ENCODE peak calls at places on chromosomes 12 and 14, in four cellular contexts. E, Q, S and R are unnamed samples. For H3K27me3 and H3K4me1, the result is how much of the 10 kb centered on the place peaks cover.

GRCh38 chr14:88553886-88554457 is 835 bp downstream of the PTPN21 start:
- DNase-seq in S (no peak), Q (peak), E (no peak), R (no peak)

GRCh38 chr12:6779667-6780459 is 7.5 kb downstream of the LAG3 start:
- DNase-seq in Q (no peak), S (no peak), E (no peak), R (no peak)

GRCh38 chr14:71693373-71693772 is 238.9 kb upstream of the RGS6 start:
- DNase-seq in S (no peak), E (no peak), Q (no peak), R (no peak)

GRCh38 chr14:33842299-33842698 is 108.6 kb downstream of the EGLN3 start:
- DNase-seq in Q (no peak), E (no peak), S (no peak), R (no peak)

GRCh38 chr12:43836455-43836989 is 641 bp downstream of the TMEM117 start:
- DNase-seq in Q (no peak), E (no peak), S (no peak), R (no peak)

GRCh38 chr14:94879504-94879903 is 109.6 kb upstream of the GSC start:
- DNase-seq in E (no peak), S (no peak), Q (no peak), R (no peak)

GRCh38 chr12:65952737-65953209 is 128.5 kb downstream of the HMGA2 start:
- DNase-seq in E (no peak), Q (no peak), S (no peak), R (no peak)

GRCh38 chr12:29858270-29858786 is 74.6 kb upstream of the TMTC1 start:
- DNase-seq in E (no peak), Q (no peak), S (no peak), R (peak)

GRCh38 chr12:1797991-1798733 is 22.2 kb upstream of the LRTM2 start:
- DNase-seq in E (no peak), Q (no peak), S (no peak), R (no peak)

GRCh38 chr14:28055008-28055407 is 711.6 kb upstream of the FOXG1 start:
- DNase-seq in E (no peak), S (no peak), Q (no peak), R (no peak)

GRCh38 chr14:70999117-70999516 is 91.9 kb downstream of the PCNX1 start:
- DNase-seq in S (no peak), E (no peak), Q (no peak), R (no peak)

GRCh38 chr14:24372701-24373416 is 4.9 kb downstream of the NFATC4 start:
- DNase-seq in Q (no peak), E (no peak), S (peak), R (peak)
- H3K27me3 ChIP-seq in Q (under half), E (under half), S (under half), R (under half)

GRCh38 chr14:103059556-103059955 is 2.2 kb upstream of the CDC42BPB start:
- DNase-seq in E (no peak), Q (no peak), S (no peak), R (no peak)
- H3K4me1 ChIP-seq in E (under half), Q (under half), S (under half), R (under half)

GRCh38 chr12:124207049-124207448 is 87.8 kb upstream of the RFLNA start:
- DNase-seq in S (no peak), E (no peak), Q (no peak), R (no peak)

GRCh38 chr12:124208469-124208868 is 86.4 kb upstream of the RFLNA start:
- DNase-seq in S (no peak), E (no peak), Q (no peak), R (no peak)

GRCh38 chr12:124205405-124205804 is 89.5 kb upstream of the RFLNA start:
- DNase-seq in Q (no peak), S (no peak), E (no peak), R (no peak)

GRCh38 chr12:124210991-124211577 is 83.8 kb upstream of the RFLNA start:
- DNase-seq in S (no peak), E (no peak), Q (no peak), R (no peak)

DNA sequence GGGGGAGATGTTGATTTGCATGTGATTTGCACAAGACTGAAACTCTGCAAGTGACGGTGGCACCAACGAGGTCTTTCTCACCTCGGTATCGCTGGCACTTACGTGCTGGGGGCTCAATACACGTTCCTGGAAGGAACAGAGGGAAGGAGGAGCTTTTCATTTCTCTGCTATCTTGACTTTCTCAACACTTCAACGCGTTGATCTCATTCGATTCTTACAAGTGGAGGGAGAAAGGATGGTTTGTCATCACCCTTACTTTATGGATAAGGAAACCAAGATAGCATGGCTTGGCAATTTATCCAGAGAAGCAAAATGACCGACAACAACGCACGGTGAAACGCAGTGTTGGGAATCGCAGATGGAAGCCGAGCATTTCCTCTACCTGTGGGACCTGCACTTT is 87.3 kb upstream of the RFLNA start:
- DNase-seq in E (no peak), S (no peak), Q (no peak), R (no peak)
- H3K27me3 ChIP-seq in E (under half), S (under half), Q (under half), R (under half)

GRCh38 chr14:104697892-104698583 is 8.6 kb downstream of the INF2 start:
- DNase-seq in S (no peak), E (no peak), Q (peak), R (no peak)
- H3K4me1 ChIP-seq in S (under half), E (under half), Q (under half), R (half or more)

DNA sequence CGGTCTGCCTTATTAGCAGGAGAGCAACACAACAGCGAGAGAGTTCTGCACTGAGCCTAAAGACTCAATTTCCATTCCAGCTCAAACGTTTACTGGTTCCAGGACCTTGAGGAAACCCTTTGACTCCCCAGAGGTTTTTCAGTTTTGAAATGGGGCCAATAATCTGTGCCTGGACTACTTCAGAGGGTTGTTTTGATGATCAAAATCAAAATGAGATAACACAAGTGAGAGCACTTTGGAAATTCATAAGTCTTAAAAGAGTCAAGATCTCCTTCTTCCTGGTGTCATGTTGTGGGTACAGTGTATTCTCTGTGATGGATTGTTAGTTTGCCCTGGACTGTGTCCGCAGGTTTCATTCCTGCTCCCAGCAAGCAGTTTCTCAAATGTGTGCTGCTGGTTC is 52.9 kb downstream of the RERG start:
- DNase-seq in Q (no peak), E (no peak), S (no peak), R (no peak)
- H3K27me3 ChIP-seq in Q (under half), E (under half), S (under half), R (under half)